ENCODE peak calls at places on chromosomes 12 and 14, in four cellular contexts. J is K562, Q is HCT116, I is H1. U is an unnamed sample.

GRCh38 chr12:13097526-13097925 is 5.9 kb downstream of the GSG1 start:
- DNase-seq in J (no peak), Q (no peak), I (no peak), U (no peak)

GRCh38 chr14:86777950-86778602 is 1214.9 kb downstream of the GALC start:
- DNase-seq in J (no peak), Q (no peak), I (no peak), U (no peak)

GRCh38 chr12:130873106-130873795 is 1.4 kb downstream of the RAN start:
- DNase-seq in J (no peak), Q (no peak), I (no peak), U (no peak)

GRCh38 chr12:54417712-54418440 is 1.2 kb downstream of the ITGA5 start:
- DNase-seq in J (peak; percentile 53), Q (no peak), I (no peak), U (no peak)

GRCh38 chr12:113857371-113857770 is 108.8 kb downstream of the RBM19 start:
- DNase-seq in J (no peak), Q (no peak), I (no peak), U (no peak)

GRCh38 chr12:76627346-76628135 is 68.0 kb upstream of the OSBPL8 start:
- DNase-seq in J (no peak), Q (no peak), I (no peak), U (no peak)

GRCh38 chr12:69570545-69571399 is 14.5 kb upstream of the CCT2 start:
- DNase-seq in J (peak; percentile 59), Q (peak; percentile 66), I (no peak), U (peak; percentile 15)

GRCh38 chr14:48398675-48399282 is 723.4 kb upstream of the MDGA2 start:
- DNase-seq in J (peak; percentile 5), Q (peak; percentile 33), I (no peak), U (no peak)

GRCh38 chr12:113837059-113837458 is 129.1 kb downstream of the RBM19 start:
- DNase-seq in J (no peak), Q (no peak), I (no peak), U (no peak)

GRCh38 chr14:105395538-105395854 is 2.8 kb upstream of the TEX22 start:
- DNase-seq in J (no peak), Q (no peak), I (no peak), U (no peak)

GRCh38 chr12:69157023-69157655 is 82.2 kb upstream of the CPSF6 start:
- DNase-seq in J (peak; percentile 76), Q (peak; percentile 69), I (peak; percentile 77), U (peak; percentile 64)

GRCh38 chr12:88291498-88292131 is 149.5 kb downstream of the TMTC3 start:
- DNase-seq in J (no peak), Q (no peak), I (no peak), U (no peak)

GRCh38 chr12:113201187-113202177 is 16.0 kb downstream of the RITA1 start:
- DNase-seq in J (no peak), Q (no peak), I (no peak), U (no peak)

GRCh38 chr12:76037130-76038105 is 5.8 kb upstream of the PHLDA1 start:
- DNase-seq in J (peak; percentile 64), Q (no peak), I (no peak), U (peak; percentile 34)

GRCh38 chr14:51603495-51603894 is 48.2 kb upstream of the FRMD6 start:
- DNase-seq in J (no peak), Q (no peak), I (no peak), U (no peak)

GRCh38 chr12:106090586-106091411 is 48.0 kb downstream of the NUAK1 start:
- DNase-seq in J (no peak), Q (no peak), I (no peak), U (no peak)

GRCh38 chr14:102849522-102850379 is 72.5 kb downstream of the TRAF3 start:
- DNase-seq in J (peak; percentile 19), Q (no peak), I (no peak), U (no peak)

GRCh38 chr12:70659077-70659606 is 21.9 kb upstream of the PTPRB start:
- DNase-seq in J (peak; percentile 31), Q (no peak), I (no peak), U (no peak)

GRCh38 chr12:109761631-109761950 is 48.0 kb downstream of the FAM222A start:
- DNase-seq in J (no peak), Q (no peak), I (no peak), U (no peak)

GRCh38 chr12:91219511-91219910 is 36.9 kb upstream of the DCN start:
- DNase-seq in J (no peak), Q (no peak), I (no peak), U (no peak)

GRCh38 chr12:70661762-70662161 is 24.5 kb upstream of the PTPRB start:
- DNase-seq in J (no peak), Q (no peak), I (no peak), U (no peak)

GRCh38 chr14:93009471-93010117 is 86.6 kb downstream of the CHGA start:
- DNase-seq in J (no peak), Q (no peak), I (no peak), U (no peak)

GRCh38 chr14:52111583-52111982 is 42.7 kb upstream of the NID2 start:
- DNase-seq in J (no peak), Q (peak; percentile 27), I (no peak), U (no peak)

GRCh38 chr12:85784096-85784720 is 52.0 kb downstream of the RASSF9 start:
- DNase-seq in J (no peak), Q (peak; percentile 33), I (no peak), U (no peak)

GRCh38 chr12:116508145-116509121 is 50.7 kb upstream of the MAP1LC3B2 start:
- DNase-seq in J (peak; percentile 53), Q (no peak), I (no peak), U (no peak)

GRCh38 chr12:28369483-28369882 is 179.2 kb downstream of the CCDC91 start:
- DNase-seq in J (no peak), Q (no peak), I (no peak), U (no peak)

GRCh38 chr12:58988643-58989042 is 68.3 kb upstream of the LRIG3 start:
- DNase-seq in J (no peak), Q (no peak), I (no peak), U (no peak)

GRCh38 chr12:118404876-118405521 is 28.6 kb downstream of the SUDS3 start:
- DNase-seq in J (peak; percentile 42), Q (peak; percentile 37), I (no peak), U (peak; percentile 4)

GRCh38 chr14:49769171-49769570 is 1.2 kb downstream of the KLHDC2 start:
- DNase-seq in J (no peak), Q (no peak), I (no peak), U (no peak)

GRCh38 chr14:101234588-101234937 is 326.7 kb upstream of the DIO3 start:
- DNase-seq in J (no peak), Q (no peak), I (no peak), U (no peak)

GRCh38 chr12:52020539-52021336 is 14.0 kb downstream of the TAMALIN start:
- DNase-seq in J (peak; percentile 79), Q (no peak), I (peak; percentile 57), U (no peak)

GRCh38 chr12:16165506-16165905 is 112.0 kb downstream of the SLC15A5 start:
- DNase-seq in J (no peak), Q (peak; percentile 27), I (peak; percentile 5), U (no peak)

GRCh38 chr12:77625441-77625840 is 205.3 kb upstream of the NAV3 start:
- DNase-seq in J (no peak), Q (no peak), I (no peak), U (no peak)

GRCh38 chr12:65902504-65902903 is 78.2 kb downstream of the HMGA2 start:
- DNase-seq in J (no peak), Q (no peak), I (no peak), U (no peak)

GRCh38 chr14:51188566-51189185 is 51.4 kb upstream of the TMX1 start:
- DNase-seq in J (no peak), Q (no peak), I (no peak), U (no peak)

GRCh38 chr14:76304536-76305473 is 71.1 kb upstream of the ESRRB start:
- DNase-seq in J (no peak), Q (no peak), I (no peak), U (no peak)

GRCh38 chr12:111788178-111788654 is 21.5 kb downstream of the ALDH2 start:
- DNase-seq in J (no peak), Q (no peak), I (no peak), U (no peak)

DNA sequence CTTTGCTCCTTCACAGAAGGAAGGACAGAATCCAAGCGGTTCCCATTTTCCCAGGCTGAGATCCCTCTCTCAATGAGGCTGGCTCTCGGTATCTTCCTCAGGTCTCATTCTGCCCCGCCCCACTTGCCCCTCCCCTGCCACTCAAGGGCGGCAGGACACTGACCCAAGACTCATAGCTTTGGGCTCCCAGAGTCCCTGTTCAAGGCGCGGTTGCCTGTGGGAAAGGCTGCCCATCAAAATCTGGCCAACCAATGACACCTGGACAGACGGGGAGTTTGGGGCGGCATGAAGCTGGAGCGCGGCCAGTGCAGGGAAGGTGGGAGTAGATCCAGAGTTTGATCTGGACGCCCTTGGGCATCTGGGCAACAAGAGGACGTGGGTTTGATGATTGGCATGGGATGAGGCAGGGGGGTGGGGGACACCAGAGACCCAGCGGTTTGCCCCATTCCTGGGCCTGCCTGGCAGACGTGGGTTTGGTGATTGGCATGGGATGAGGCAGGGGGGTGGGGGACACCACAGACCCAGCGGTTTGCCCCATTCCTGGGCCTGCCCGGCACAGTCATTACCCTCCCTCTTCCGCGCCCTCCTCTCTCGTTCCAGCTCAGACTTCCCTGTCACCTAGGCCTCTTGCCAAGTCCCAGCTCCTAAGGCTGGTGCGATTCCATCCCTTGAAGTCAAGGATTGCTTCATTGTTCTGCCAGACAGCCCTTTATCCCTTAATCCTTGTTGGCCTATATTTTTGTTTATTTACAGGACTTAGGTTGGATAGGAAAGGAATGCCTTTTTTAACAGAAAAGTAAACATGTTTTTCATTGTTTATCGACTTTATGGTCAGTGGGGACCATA is 92.1 kb downstream of the NINJ2 start:
- DNase-seq in J (peak; percentile 42), Q (peak; percentile 81), I (no peak), U (no peak)
- TF ChIP-seq EGR1 in J (no peak), Q (no peak), I (no peak), U (no peak)

GRCh38 chr14:100222219-100223093 is 16.5 kb upstream of the YY1 start:
- DNase-seq in J (no peak), Q (no peak), I (no peak), U (no peak)
- TF ChIP-seq POLR2A in J (no peak), Q (no peak), I (no peak), U (no peak)

GRCh38 chr12:103677341-103677740 is 90.3 kb downstream of the STAB2 start:
- DNase-seq in J (no peak), Q (no peak), I (no peak), U (no peak)

GRCh38 chr12:103677905-103678304 is 90.8 kb downstream of the STAB2 start:
- DNase-seq in J (no peak), Q (no peak), I (no peak), U (no peak)

GRCh38 chr12:103679771-103680170 is 92.7 kb downstream of the STAB2 start:
- DNase-seq in J (no peak), Q (no peak), I (no peak), U (no peak)

GRCh38 chr12:103676863-103677262 is 89.8 kb downstream of the STAB2 start:
- DNase-seq in J (no peak), Q (no peak), I (no peak), U (no peak)

DNA sequence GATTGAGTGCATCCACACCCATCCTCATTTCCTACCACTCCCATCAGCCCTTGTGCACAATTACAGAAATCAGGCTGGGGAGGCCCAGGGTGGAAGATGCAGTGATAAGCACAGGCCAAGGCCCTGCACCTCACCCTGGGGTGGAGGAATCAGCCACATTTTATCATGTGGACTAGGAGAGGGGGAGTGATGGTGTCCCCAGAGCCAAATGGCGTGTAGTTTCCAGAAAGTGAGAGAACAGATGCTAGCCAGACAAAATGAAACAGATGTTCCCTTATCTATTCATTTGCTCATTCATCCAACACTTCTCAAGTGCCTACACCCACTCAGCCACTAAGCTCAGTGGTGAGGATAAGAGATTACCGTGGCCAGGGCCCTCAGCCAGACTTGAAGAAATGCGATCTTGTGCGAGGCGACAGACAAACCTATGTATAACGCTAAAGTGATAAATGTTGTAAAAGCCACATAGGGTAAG is 93.6 kb downstream of the STAB2 start:
- DNase-seq in J (peak; percentile 23), Q (no peak), I (no peak), U (no peak)
- TF ChIP-seq EGR1 in J (peak; percentile 79), Q (no peak), I (no peak), U (no peak)

GRCh38 chr12:96425321-96425720 is 25.1 kb upstream of the CDK17 start:
- DNase-seq in J (no peak), Q (no peak), I (no peak), U (no peak)
- TF ChIP-seq POLR2A in J (no peak), Q (no peak), I (no peak), U (no peak)